ENCODE peak calls at places on chromosomes 5 and 9, in eight cellular contexts. O, I, Q, T, J, U, H and N are unnamed samples.

GRCh38 chr9:86424246-86424891 is 70.2 kb upstream of the TUT7 start:
- DNase-seq in O (no peak), I (peak; percentile 53), Q (no peak), T (no peak), J (no peak), U (no peak), H (no peak), N (no peak)

GRCh38 chr5:157708866-157709265 is 22.4 kb upstream of the THG1L start:
- DNase-seq in O (no peak), I (peak; percentile 40), Q (no peak), T (no peak), J (no peak), U (no peak), H (no peak), N (no peak)

GRCh38 chr5:146967646-146968045 is 89.1 kb upstream of the PPP2R2B start:
- DNase-seq in O (no peak), I (no peak), Q (no peak), T (no peak), J (no peak), U (peak; percentile 3), H (no peak), N (no peak)

GRCh38 chr5:56974241-56974640 is 22.3 kb upstream of the MIER3 start:
- DNase-seq in O (no peak), I (no peak), Q (no peak), T (no peak), J (peak; percentile 18), U (no peak), H (no peak), N (no peak)

GRCh38 chr5:75368391-75368790 is 31.4 kb downstream of the HMGCR start:
- DNase-seq in O (no peak), I (peak; percentile 85), Q (no peak), T (no peak), J (no peak), U (no peak), H (no peak), N (no peak)

GRCh38 chr9:69527454-69527853 is 144.7 kb downstream of the APBA1 start:
- DNase-seq in O (no peak), I (no peak), Q (no peak), T (no peak), J (no peak), U (no peak), H (no peak), N (no peak)

GRCh38 chr9:36208521-36209253 is 18.0 kb downstream of the CLTA start:
- DNase-seq in O (peak; percentile 50), I (no peak), Q (no peak), T (no peak), J (no peak), U (no peak), H (no peak), N (no peak)

GRCh38 chr9:121281614-121282291 is 13.8 kb downstream of the GSN start:
- DNase-seq in O (no peak), I (peak; percentile 65), Q (peak; percentile 44), T (peak; percentile 85), J (peak; percentile 97), U (no peak), H (no peak), N (no peak)

GRCh38 chr5:147522435-147522834 is 12.6 kb upstream of the DPYSL3 start:
- DNase-seq in O (peak; percentile 17), I (peak; percentile 83), Q (no peak), T (no peak), J (no peak), U (no peak), H (no peak), N (no peak)